ENCODE peak calls at places on chromosomes 5 and 9, in nine cellular contexts. One of them, this sample, is unnamed.

GRCh38 chr9:79255681-79256080 is 316.1 kb upstream of the TLE4 start:
- DNase-seq in lower lobe of right lung: no peak
- DNase-seq in fibroblast of mammary gland: no peak
- DNase-seq in HL-60: no peak
- DNase-seq in fibroblast of pulmonary artery: no peak
- DNase-seq in endodermal cell: no peak
- DNase-seq in heart left ventricle: no peak
- DNase-seq in epithelial cell of proximal tubule: no peak
- DNase-seq in HCT116: no peak
- DNase-seq in this sample: no peak

GRCh38 chr5:2415678-2416077 is 335.8 kb downstream of the IRX2 start:
- DNase-seq in endodermal cell: peak
- DNase-seq in HL-60: no peak
- DNase-seq in fibroblast of mammary gland: no peak
- DNase-seq in HCT116: no peak
- DNase-seq in heart left ventricle: no peak
- DNase-seq in epithelial cell of proximal tubule: no peak
- DNase-seq in lower lobe of right lung: no peak
- DNase-seq in fibroblast of pulmonary artery: no peak
- DNase-seq in this sample: no peak

GRCh38 chr5:115626444-115626823 is 598 bp upstream of the TMED7 start:
- DNase-seq in HL-60: no peak
- DNase-seq in HCT116: peak
- DNase-seq in fibroblast of pulmonary artery: no peak
- DNase-seq in heart left ventricle: no peak
- DNase-seq in lower lobe of right lung: no peak
- DNase-seq in fibroblast of mammary gland: peak
- DNase-seq in endodermal cell: no peak
- DNase-seq in epithelial cell of proximal tubule: no peak
- DNase-seq in this sample: no peak

GRCh38 chr9:101671567-101671966 is 66.9 kb downstream of the GRIN3A start:
- DNase-seq in lower lobe of right lung: no peak
- DNase-seq in fibroblast of mammary gland: no peak
- DNase-seq in fibroblast of pulmonary artery: no peak
- DNase-seq in heart left ventricle: no peak
- DNase-seq in epithelial cell of proximal tubule: no peak
- DNase-seq in HL-60: no peak
- DNase-seq in HCT116: no peak
- DNase-seq in endodermal cell: no peak
- DNase-seq in this sample: no peak

GRCh38 chr9:94631599-94631998 is 7.7 kb downstream of the FBP1 start:
- DNase-seq in lower lobe of right lung: no peak
- DNase-seq in fibroblast of pulmonary artery: no peak
- DNase-seq in endodermal cell: peak
- DNase-seq in epithelial cell of proximal tubule: no peak
- DNase-seq in HL-60: no peak
- DNase-seq in fibroblast of mammary gland: no peak
- DNase-seq in heart left ventricle: no peak
- DNase-seq in HCT116: no peak
- DNase-seq in this sample: no peak

GRCh38 chr9:108400267-108400666 is 455.5 kb downstream of the ACTL7B start:
- DNase-seq in fibroblast of mammary gland: no peak
- DNase-seq in epithelial cell of proximal tubule: no peak
- DNase-seq in HL-60: no peak
- DNase-seq in lower lobe of right lung: no peak
- DNase-seq in fibroblast of pulmonary artery: no peak
- DNase-seq in HCT116: no peak
- DNase-seq in heart left ventricle: no peak
- DNase-seq in endodermal cell: no peak
- DNase-seq in this sample: no peak

GRCh38 chr5:79697222-79698164 is 7.9 kb downstream of the CMYA5 start:
- DNase-seq in HCT116: no peak
- DNase-seq in HL-60: peak
- DNase-seq in fibroblast of pulmonary artery: peak
- DNase-seq in lower lobe of right lung: no peak
- DNase-seq in fibroblast of mammary gland: peak
- DNase-seq in epithelial cell of proximal tubule: no peak
- DNase-seq in endodermal cell: no peak
- DNase-seq in heart left ventricle: peak
- DNase-seq in this sample: no peak

GRCh38 chr9:2289234-2289755 is 274.1 kb downstream of the SMARCA2 start:
- DNase-seq in endodermal cell: peak
- DNase-seq in heart left ventricle: no peak
- DNase-seq in epithelial cell of proximal tubule: no peak
- DNase-seq in HL-60: no peak
- DNase-seq in lower lobe of right lung: no peak
- DNase-seq in HCT116: no peak
- DNase-seq in fibroblast of pulmonary artery: no peak
- DNase-seq in fibroblast of mammary gland: no peak
- DNase-seq in this sample: no peak

GRCh38 chr5:98771389-98772109 is 1.9 kb upstream of the RGMB start:
- DNase-seq in fibroblast of pulmonary artery: peak
- DNase-seq in HL-60: peak
- DNase-seq in fibroblast of mammary gland: peak
- DNase-seq in lower lobe of right lung: no peak
- DNase-seq in endodermal cell: peak
- DNase-seq in epithelial cell of proximal tubule: peak
- DNase-seq in heart left ventricle: peak
- DNase-seq in HCT116: peak
- DNase-seq in this sample: peak

GRCh38 chr5:107516452-107517184 is 154.1 kb downstream of the EFNA5 start:
- DNase-seq in heart left ventricle: no peak
- DNase-seq in fibroblast of mammary gland: peak
- DNase-seq in endodermal cell: no peak
- DNase-seq in lower lobe of right lung: no peak
- DNase-seq in epithelial cell of proximal tubule: no peak
- DNase-seq in HCT116: no peak
- DNase-seq in fibroblast of pulmonary artery: no peak
- DNase-seq in HL-60: no peak
- DNase-seq in this sample: no peak

GRCh38 chr9:105238302-105238701 is 6.1 kb upstream of the SLC44A1 start:
- DNase-seq in fibroblast of mammary gland: no peak
- DNase-seq in HCT116: no peak
- DNase-seq in lower lobe of right lung: no peak
- DNase-seq in endodermal cell: no peak
- DNase-seq in epithelial cell of proximal tubule: no peak
- DNase-seq in heart left ventricle: no peak
- DNase-seq in fibroblast of pulmonary artery: no peak
- DNase-seq in HL-60: no peak
- DNase-seq in this sample: no peak

GRCh38 chr5:92313385-92313784 is 930.3 kb upstream of the ARRDC3 start:
- DNase-seq in fibroblast of mammary gland: no peak
- DNase-seq in HCT116: no peak
- DNase-seq in HL-60: no peak
- DNase-seq in heart left ventricle: no peak
- DNase-seq in endodermal cell: no peak
- DNase-seq in epithelial cell of proximal tubule: no peak
- DNase-seq in fibroblast of pulmonary artery: no peak
- DNase-seq in lower lobe of right lung: no peak
- DNase-seq in this sample: no peak

GRCh38 chr5:92308679-92309078 is 925.6 kb upstream of the ARRDC3 start:
- DNase-seq in endodermal cell: no peak
- DNase-seq in fibroblast of pulmonary artery: no peak
- DNase-seq in heart left ventricle: no peak
- DNase-seq in HCT116: no peak
- DNase-seq in epithelial cell of proximal tubule: no peak
- DNase-seq in fibroblast of mammary gland: peak
- DNase-seq in lower lobe of right lung: no peak
- DNase-seq in HL-60: no peak
- DNase-seq in this sample: no peak

DNA sequence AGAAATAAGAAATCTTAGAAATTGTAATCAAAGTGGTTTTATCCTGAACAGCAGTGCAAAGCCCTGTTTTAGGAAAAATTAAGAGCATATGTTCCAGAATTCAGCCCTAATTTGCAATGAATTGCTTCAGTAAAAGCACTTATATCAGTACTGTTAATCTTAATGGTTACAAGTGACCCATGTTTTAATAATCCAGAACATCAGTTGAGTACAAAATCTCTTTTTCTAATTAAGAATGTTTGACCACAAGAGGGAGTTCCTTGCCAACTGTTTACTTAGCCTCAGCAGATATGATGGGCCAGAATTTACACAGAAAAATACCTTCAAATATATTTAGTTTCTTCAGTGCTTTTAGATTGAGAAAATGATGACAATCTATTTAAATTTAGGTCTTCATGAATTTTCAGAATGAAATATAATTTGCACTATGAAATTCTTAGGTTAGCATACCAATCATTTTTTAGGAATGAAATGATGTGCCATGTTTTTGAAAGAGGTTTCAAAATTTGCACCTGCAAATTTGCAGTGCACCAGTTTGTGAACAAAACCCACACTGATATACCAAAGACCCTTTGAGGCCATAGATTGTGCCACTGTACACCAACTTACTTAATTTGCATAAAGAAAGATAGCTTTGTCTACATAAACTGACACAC is 926.3 kb upstream of the ARRDC3 start:
- DNase-seq in fibroblast of pulmonary artery: peak
- DNase-seq in heart left ventricle: no peak
- DNase-seq in HL-60: no peak
- DNase-seq in endodermal cell: no peak
- DNase-seq in epithelial cell of proximal tubule: no peak
- DNase-seq in lower lobe of right lung: no peak
- DNase-seq in fibroblast of mammary gland: peak
- DNase-seq in HCT116: peak
- DNase-seq in this sample: no peak
- TF ChIP-seq CTCF in fibroblast of pulmonary artery: peak
- TF ChIP-seq CTCF in heart left ventricle: no peak
- TF ChIP-seq CTCF in HL-60: no peak
- TF ChIP-seq CTCF in endodermal cell: peak
- TF ChIP-seq CTCF in epithelial cell of proximal tubule: peak
- TF ChIP-seq CTCF in lower lobe of right lung: peak
- TF ChIP-seq CTCF in fibroblast of mammary gland: peak
- TF ChIP-seq CTCF in HCT116: peak
- TF ChIP-seq CTCF in this sample: peak

GRCh38 chr9:136008693-136008997 is 47.5 kb upstream of the UBAC1 start:
- DNase-seq in heart left ventricle: no peak
- DNase-seq in epithelial cell of proximal tubule: no peak
- DNase-seq in HL-60: no peak
- DNase-seq in fibroblast of mammary gland: no peak
- DNase-seq in lower lobe of right lung: no peak
- DNase-seq in endodermal cell: no peak
- DNase-seq in fibroblast of pulmonary artery: no peak
- DNase-seq in HCT116: no peak
- DNase-seq in this sample: no peak

GRCh38 chr9:136010176-136010575 is 49.0 kb upstream of the UBAC1 start:
- DNase-seq in epithelial cell of proximal tubule: no peak
- DNase-seq in fibroblast of pulmonary artery: no peak
- DNase-seq in HL-60: no peak
- DNase-seq in HCT116: no peak
- DNase-seq in heart left ventricle: no peak
- DNase-seq in lower lobe of right lung: no peak
- DNase-seq in fibroblast of mammary gland: no peak
- DNase-seq in endodermal cell: no peak
- DNase-seq in this sample: no peak

GRCh38 chr9:136007906-136008692 is 46.9 kb upstream of the UBAC1 start:
- DNase-seq in lower lobe of right lung: no peak
- DNase-seq in heart left ventricle: no peak
- DNase-seq in epithelial cell of proximal tubule: peak
- DNase-seq in fibroblast of mammary gland: peak
- DNase-seq in fibroblast of pulmonary artery: peak
- DNase-seq in HL-60: no peak
- DNase-seq in HCT116: peak
- DNase-seq in endodermal cell: no peak
- DNase-seq in this sample: no peak

GRCh38 chr9:136010615-136011341 is 49.6 kb upstream of the UBAC1 start:
- DNase-seq in HL-60: no peak
- DNase-seq in HCT116: no peak
- DNase-seq in fibroblast of mammary gland: no peak
- DNase-seq in fibroblast of pulmonary artery: no peak
- DNase-seq in lower lobe of right lung: peak
- DNase-seq in endodermal cell: no peak
- DNase-seq in heart left ventricle: peak
- DNase-seq in epithelial cell of proximal tubule: no peak
- DNase-seq in this sample: no peak

GRCh38 chr9:136009516-136009915 is 48.3 kb upstream of the UBAC1 start:
- DNase-seq in lower lobe of right lung: no peak
- DNase-seq in heart left ventricle: no peak
- DNase-seq in HL-60: no peak
- DNase-seq in epithelial cell of proximal tubule: no peak
- DNase-seq in HCT116: no peak
- DNase-seq in fibroblast of mammary gland: no peak
- DNase-seq in endodermal cell: no peak
- DNase-seq in fibroblast of pulmonary artery: no peak
- DNase-seq in this sample: no peak
- H3K4me3 ChIP-seq in lower lobe of right lung: no peak
- H3K4me3 ChIP-seq in heart left ventricle: no peak
- H3K4me3 ChIP-seq in HL-60: no peak
- H3K4me3 ChIP-seq in epithelial cell of proximal tubule: no peak
- H3K4me3 ChIP-seq in HCT116: no peak
- H3K4me3 ChIP-seq in fibroblast of mammary gland: no peak
- H3K4me3 ChIP-seq in endodermal cell: no peak
- H3K4me3 ChIP-seq in fibroblast of pulmonary artery: no peak
- H3K4me3 ChIP-seq in this sample: no peak

GRCh38 chr9:97747201-97747965 is 50.2 kb upstream of the XPA start:
- DNase-seq in fibroblast of pulmonary artery: no peak
- DNase-seq in epithelial cell of proximal tubule: no peak
- DNase-seq in fibroblast of mammary gland: no peak
- DNase-seq in HL-60: no peak
- DNase-seq in heart left ventricle: no peak
- DNase-seq in endodermal cell: no peak
- DNase-seq in lower lobe of right lung: no peak
- DNase-seq in HCT116: no peak
- DNase-seq in this sample: peak
- TF ChIP-seq CTCF in fibroblast of pulmonary artery: no peak
- TF ChIP-seq CTCF in epithelial cell of proximal tubule: no peak
- TF ChIP-seq CTCF in fibroblast of mammary gland: no peak
- TF ChIP-seq CTCF in HL-60: no peak
- TF ChIP-seq CTCF in heart left ventricle: no peak
- TF ChIP-seq CTCF in endodermal cell: no peak
- TF ChIP-seq CTCF in lower lobe of right lung: no peak
- TF ChIP-seq CTCF in HCT116: no peak
- TF ChIP-seq CTCF in this sample: no peak

DNA sequence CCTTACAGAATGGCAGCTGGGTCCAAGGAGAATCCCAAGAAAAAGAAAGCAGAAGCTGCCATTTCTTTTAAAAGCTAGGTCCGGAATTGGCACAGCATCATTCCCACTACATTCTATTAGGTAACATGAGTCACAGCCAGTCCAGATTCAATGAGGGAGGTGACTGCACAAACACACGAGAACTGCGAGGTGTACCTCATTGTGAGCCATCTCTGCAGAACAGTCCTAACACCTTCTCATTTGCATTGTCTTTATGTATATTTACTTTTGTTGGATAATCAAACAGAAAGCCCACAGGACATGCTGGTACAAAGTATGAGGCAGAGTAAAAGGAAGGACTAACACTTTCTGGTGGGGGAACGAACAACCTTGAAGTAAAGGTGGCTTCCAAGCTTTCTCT is 14.6 kb upstream of the HABP4 start:
- DNase-seq in endodermal cell: no peak
- DNase-seq in fibroblast of pulmonary artery: no peak
- DNase-seq in heart left ventricle: no peak
- DNase-seq in epithelial cell of proximal tubule: no peak
- DNase-seq in HL-60: no peak
- DNase-seq in lower lobe of right lung: no peak
- DNase-seq in fibroblast of mammary gland: no peak
- DNase-seq in HCT116: no peak
- DNase-seq in this sample: no peak
- H3K4me3 ChIP-seq in endodermal cell: no peak
- H3K4me3 ChIP-seq in fibroblast of pulmonary artery: no peak
- H3K4me3 ChIP-seq in heart left ventricle: no peak
- H3K4me3 ChIP-seq in epithelial cell of proximal tubule: no peak
- H3K4me3 ChIP-seq in HL-60: no peak
- H3K4me3 ChIP-seq in lower lobe of right lung: no peak
- H3K4me3 ChIP-seq in fibroblast of mammary gland: no peak
- H3K4me3 ChIP-seq in HCT116: no peak
- H3K4me3 ChIP-seq in this sample: no peak

This sample was measured in Caco-2.